ENCODE peak calls at places on chromosome 10, in eight cellular contexts. M, R, I, C, U, S, A and X are unnamed samples.

GRCh38 chr10:60257767-60258428 is 131.8 kb downstream of the ANK3 start:
- DNase-seq in I (no peak), R (no peak), S (no peak), U (no peak), A (no peak), C (no peak), M (no peak), X (no peak)

GRCh38 chr10:23656735-23657134 is 217.9 kb downstream of the OTUD1 start:
- DNase-seq in C (no peak), I (no peak), U (no peak), A (no peak), M (no peak), R (no peak), S (no peak), X (peak; percentile 21)

GRCh38 chr10:105644978-105645377 is 1003.9 kb downstream of the SORCS3 start:
- DNase-seq in I (no peak), M (no peak), R (no peak), U (no peak), A (no peak), S (no peak), C (no peak), X (no peak)

GRCh38 chr10:129958686-129959543 is 5.2 kb downstream of the EBF3 start:
- DNase-seq in U (no peak), A (no peak), S (no peak), I (no peak), R (no peak), C (no peak), M (no peak), X (no peak)

GRCh38 chr10:28139138-28139537 is 140.3 kb upstream of the ODAD2 start:
- DNase-seq in I (peak; percentile 9), S (no peak), M (no peak), R (no peak), C (no peak), A (no peak), U (no peak), X (no peak)

GRCh38 chr10:72765051-72765450 is 73.1 kb downstream of the MCU start:
- DNase-seq in R (no peak), I (no peak), C (no peak), U (no peak), S (no peak), M (peak; percentile 22), A (no peak), X (no peak)

GRCh38 chr10:131041361-131041916 is 270.1 kb downstream of the TCERG1L start:
- DNase-seq in S (no peak), C (no peak), I (no peak), A (no peak), U (no peak), M (no peak), R (no peak), X (no peak)

GRCh38 chr10:44343836-44344235 is 41.1 kb downstream of the CXCL12 start:
- DNase-seq in M (no peak), R (no peak), A (no peak), U (no peak), C (no peak), I (no peak), S (no peak), X (no peak)

GRCh38 chr10:99809931-99810615 is 27.6 kb downstream of the ABCC2 start:
- DNase-seq in R (no peak), M (peak; percentile 83), S (no peak), I (peak; percentile 69), U (no peak), C (no peak), A (no peak), X (no peak)

GRCh38 chr10:77907900-77908717 is 18.4 kb downstream of the DLG5 start:
- DNase-seq in C (no peak), A (no peak), R (peak; percentile 18), M (no peak), S (no peak), I (no peak), U (no peak), X (no peak)

GRCh38 chr10:125521721-125522680 is 161.0 kb downstream of the TEX36 start:
- DNase-seq in C (no peak), A (no peak), S (no peak), I (peak; percentile 0), M (no peak), R (peak; percentile 78), U (no peak), X (peak; percentile 62)

GRCh38 chr10:29859521-29860130 is 199.8 kb downstream of the JCAD start:
- DNase-seq in C (no peak), R (no peak), A (no peak), S (no peak), M (no peak), U (no peak), I (no peak), X (no peak)

GRCh38 chr10:48456361-48456804 is 148.5 kb downstream of the ARHGAP22 start:
- DNase-seq in I (peak; percentile 67), C (peak; percentile 59), U (no peak), A (no peak), M (no peak), R (no peak), S (no peak), X (no peak)

GRCh38 chr10:35447693-35448407 is 111.5 kb downstream of the CCNY start:
- DNase-seq in U (no peak), I (peak; percentile 91), M (peak; percentile 64), A (no peak), S (no peak), R (no peak), C (peak; percentile 20), X (peak; percentile 39)

GRCh38 chr10:106571216-106571954 is 593.1 kb downstream of the SORCS1 start:
- DNase-seq in M (peak; percentile 89), C (no peak), S (no peak), R (peak; percentile 1), U (no peak), I (peak; percentile 73), A (no peak), X (no peak)

GRCh38 chr10:46314046-46314445 is 27.2 kb downstream of the ANTXRL start:
- DNase-seq in R (no peak), U (no peak), C (no peak), A (no peak), I (no peak), S (no peak), M (no peak), X (no peak)

GRCh38 chr10:116787018-116787674 is 44.8 kb upstream of the HSPA12A start:
- DNase-seq in S (no peak), A (no peak), C (no peak), M (no peak), I (no peak), R (no peak), U (no peak), X (no peak)

GRCh38 chr10:120978589-120979252 is 127.6 kb downstream of the WDR11 start:
- DNase-seq in I (peak; percentile 11), C (no peak), A (no peak), R (no peak), S (no peak), U (no peak), M (no peak), X (no peak)

GRCh38 chr10:100377830-100378229 is 30.8 kb downstream of the SCD start:
- DNase-seq in S (no peak), U (no peak), C (no peak), A (no peak), I (no peak), R (peak; percentile 17), M (no peak), X (no peak)

GRCh38 chr10:112960151-112960681 is 10.2 kb downstream of the TCF7L2 start:
- DNase-seq in A (no peak), U (no peak), I (peak; percentile 39), C (no peak), M (peak; percentile 40), S (no peak), R (no peak), X (no peak)

GRCh38 chr10:13262433-13262832 is 28.3 kb upstream of the UCMA start:
- DNase-seq in M (no peak), U (no peak), A (no peak), I (no peak), S (no peak), R (no peak), C (no peak), X (no peak)

GRCh38 chr10:118664321-118664720 is 68.9 kb upstream of the PRLHR start:
- DNase-seq in A (no peak), M (no peak), C (no peak), S (no peak), I (no peak), R (no peak), U (no peak), X (no peak)

GRCh38 chr10:78905015-78905939 is 163.5 kb upstream of the ZMIZ1 start:
- DNase-seq in C (no peak), A (peak; percentile 28), I (no peak), R (no peak), U (no peak), S (no peak), M (no peak), X (no peak)

GRCh38 chr10:53537508-53537907 is 764.9 kb upstream of the MBL2 start:
- DNase-seq in I (no peak), R (no peak), S (no peak), C (no peak), A (no peak), U (no peak), M (no peak), X (no peak)

GRCh38 chr10:115932099-115932498 is 340.9 kb downstream of the GFRA1 start:
- DNase-seq in S (no peak), I (no peak), R (no peak), M (no peak), C (no peak), A (no peak), U (no peak), X (no peak)

GRCh38 chr10:132076578-132077081 is 10.9 kb downstream of the JAKMIP3 start:
- DNase-seq in S (no peak), R (no peak), I (no peak), M (no peak), C (no peak), U (no peak), A (peak; percentile 34), X (no peak)

GRCh38 chr10:108461976-108462375 is 1297.5 kb upstream of the SORCS1 start:
- DNase-seq in S (no peak), R (no peak), I (no peak), A (no peak), M (no peak), C (no peak), U (no peak), X (no peak)
- H3K9me3 ChIP-seq in S (no peaks in the 10 kb centered on the region), R (no peaks in the 10 kb centered on the region), I (no peaks in the 10 kb centered on the region), A (no peaks in the 10 kb centered on the region), M (no peaks in the 10 kb centered on the region), C (no peaks in the 10 kb centered on the region), U (no peaks in the 10 kb centered on the region), X (no peaks in the 10 kb centered on the region)

GRCh38 chr10:133115981-133116380 is 28.3 kb downstream of the ADGRA1 start:
- DNase-seq in C (no peak), R (no peak), I (no peak), U (no peak), S (no peak), M (no peak), A (no peak), X (no peak)
- H3K9me3 ChIP-seq in C (no peaks in the 10 kb centered on the region), R (no peaks in the 10 kb centered on the region), I (no peaks in the 10 kb centered on the region), U (no peaks in the 10 kb centered on the region), S (no peaks in the 10 kb centered on the region), M (peaks cover 17% of the 10 kb centered on the region), A (no peaks in the 10 kb centered on the region), X (no peaks in the 10 kb centered on the region)

GRCh38 chr10:16748749-16749148 is 68.5 kb downstream of the RSU1 start:
- DNase-seq in M (no peak), R (no peak), A (no peak), S (no peak), C (no peak), I (no peak), U (no peak), X (no peak)
- H3K9me3 ChIP-seq in M (no peaks in the 10 kb centered on the region), R (no peaks in the 10 kb centered on the region), A (no peaks in the 10 kb centered on the region), S (no peaks in the 10 kb centered on the region), C (no peaks in the 10 kb centered on the region), I (no peaks in the 10 kb centered on the region), U (no peaks in the 10 kb centered on the region), X (no peaks in the 10 kb centered on the region)

GRCh38 chr10:37819797-37820196 is 37.6 kb downstream of the ZNF248 start:
- DNase-seq in U (no peak), R (no peak), I (no peak), S (no peak), A (no peak), M (no peak), C (no peak), X (no peak)
- H3K9me3 ChIP-seq in U (peaks cover 19% of the 10 kb centered on the region), R (no peaks in the 10 kb centered on the region), I (no peaks in the 10 kb centered on the region), S (no peaks in the 10 kb centered on the region), A (no peaks in the 10 kb centered on the region), M (peaks cover 35% of the 10 kb centered on the region), C (no peaks in the 10 kb centered on the region), X (no peaks in the 10 kb centered on the region)